ENCODE peak calls at places on chromosomes 1 and 21, in nine cellular contexts. P is breast epithelium; C is CD8-positive, alpha-beta memory T cell; G is fibroblast of lung; A is psoas muscle; L is GM12865; U is ovary; Z is fibroblast of villous mesenchyme; F is transverse colon. D is an unnamed sample.

GRCh38 chr1:230839166-230839565 is 29.2 kb downstream of the C1orf198 start:
- DNase-seq in P (no peak), F (no peak), Z (no peak), G (no peak), A (no peak), C (no peak), U (no peak), L (no peak), D (no peak)

GRCh38 chr1:222777977-222778376 is 36.9 kb upstream of the DISP1 start:
- DNase-seq in Z (peak), F (no peak), A (no peak), L (no peak), U (no peak), C (no peak), P (no peak), G (peak), D (no peak)

GRCh38 chr1:217948741-217949140 is 317.6 kb downstream of the SPATA17 start:
- DNase-seq in L (no peak), Z (peak), U (no peak), A (no peak), G (peak), C (no peak), F (no peak), P (no peak), D (no peak)

GRCh38 chr1:45493116-45493697 is 2.2 kb upstream of the TESK2 start:
- DNase-seq in C (peak), L (peak), G (peak), P (no peak), A (no peak), Z (peak), F (peak), U (no peak), D (peak)

GRCh38 chr1:57987507-57987906 is 559.0 kb downstream of the OMA1 start:
- DNase-seq in Z (no peak), C (no peak), F (no peak), U (no peak), P (no peak), G (no peak), A (no peak), L (no peak), D (peak)

GRCh38 chr1:98706173-98706848 is 44.8 kb downstream of the SNX7 start:
- DNase-seq in Z (no peak), U (no peak), A (no peak), F (no peak), P (no peak), G (no peak), C (no peak), L (no peak), D (no peak)

GRCh38 chr1:202029171-202029665 is 18.8 kb downstream of the ELF3 start:
- DNase-seq in U (no peak), Z (peak), F (no peak), A (no peak), G (peak), L (no peak), P (no peak), C (no peak), D (no peak)

GRCh38 chr1:16145988-16146887 is 9.6 kb downstream of the EPHA2 start:
- DNase-seq in L (peak), Z (peak), A (peak), F (peak), U (peak), P (peak), C (no peak), G (peak), D (peak)

GRCh38 chr21:46562472-46562871 is 42.4 kb downstream of the S100B start:
- DNase-seq in A (no peak), C (no peak), F (no peak), P (no peak), U (no peak), L (no peak), Z (no peak), G (no peak), D (no peak)

GRCh38 chr1:153881764-153882163 is 41.0 kb downstream of the GATAD2B start:
- DNase-seq in F (no peak), A (no peak), G (peak), L (no peak), Z (peak), P (no peak), U (peak), C (no peak), D (peak)

GRCh38 chr1:211135342-211135950 is 1.5 kb upstream of the KCNH1 start:
- DNase-seq in F (no peak), U (no peak), Z (peak), P (no peak), L (peak), A (no peak), C (no peak), G (peak), D (peak)

GRCh38 chr1:173914366-173914871 is 2.7 kb downstream of the SERPINC1 start:
- DNase-seq in L (peak), Z (peak), U (no peak), A (no peak), F (peak), C (no peak), P (no peak), G (peak), D (peak)

GRCh38 chr1:181587870-181588438 is 104.6 kb downstream of the CACNA1E start:
- DNase-seq in F (no peak), Z (no peak), P (no peak), L (peak), C (no peak), U (no peak), A (no peak), G (no peak), D (peak)

GRCh38 chr1:203039609-203040517 is 13.6 kb downstream of the PPFIA4 start:
- DNase-seq in Z (peak), L (no peak), C (no peak), F (no peak), U (no peak), P (no peak), A (no peak), G (no peak), D (peak)

GRCh38 chr1:203796223-203796747 is 862 bp downstream of the ZBED6 start:
- DNase-seq in P (no peak), L (peak), A (no peak), G (peak), Z (peak), U (no peak), C (peak), F (peak), D (peak)

GRCh38 chr1:205811660-205812059 is 1.3 kb downstream of the SLC41A1 start:
- DNase-seq in F (no peak), G (peak), Z (peak), U (peak), A (peak), C (no peak), L (no peak), P (no peak), D (no peak)

GRCh38 chr1:200874694-200875093 is 1.9 kb downstream of the GPR25 start:
- DNase-seq in P (no peak), C (no peak), Z (no peak), U (no peak), F (no peak), A (no peak), L (no peak), G (no peak), D (no peak)

GRCh38 chr1:150708595-150708994 is 11.6 kb upstream of the GOLPH3L start:
- DNase-seq in C (no peak), P (no peak), U (no peak), L (peak), Z (no peak), G (no peak), F (no peak), A (no peak), D (no peak)

GRCh38 chr1:226687476-226687875 is 51.6 kb downstream of the ITPKB start:
- DNase-seq in F (no peak), Z (no peak), C (peak), L (no peak), U (no peak), A (no peak), G (no peak), P (no peak), D (no peak)

GRCh38 chr1:26154750-26155149 is 4.1 kb upstream of the FAM110D start:
- DNase-seq in U (no peak), G (no peak), F (no peak), A (no peak), L (no peak), P (no peak), C (no peak), Z (no peak), D (peak)

GRCh38 chr1:83882906-83883305 is 116.0 kb downstream of the TTLL7 start:
- DNase-seq in C (no peak), U (no peak), F (peak), P (no peak), G (peak), A (no peak), Z (peak), L (peak), D (peak)

GRCh38 chr1:224113005-224113404 is 906 bp upstream of the FBXO28 start:
- DNase-seq in P (no peak), Z (no peak), A (no peak), C (no peak), U (no peak), L (no peak), G (no peak), F (no peak), D (no peak)

GRCh38 chr1:224113545-224113917 is 380 bp upstream of the FBXO28 start:
- DNase-seq in U (no peak), F (no peak), A (no peak), G (no peak), C (no peak), L (no peak), Z (no peak), P (no peak), D (no peak)

GRCh38 chr1:224114787-224115175 is 870 bp downstream of the FBXO28 start:
- DNase-seq in L (no peak), U (no peak), F (no peak), C (no peak), Z (peak), G (no peak), P (no peak), A (no peak), D (no peak)

GRCh38 chr1:224116131-224116530 is 2.2 kb downstream of the FBXO28 start:
- DNase-seq in U (no peak), G (peak), Z (peak), L (peak), A (no peak), P (no peak), F (no peak), C (peak), D (peak)

GRCh38 chr1:224113918-224114786 is at the start of gene FBXO28:
- DNase-seq in Z (peak), U (peak), A (peak), G (peak), C (peak), P (peak), L (peak), F (peak), D (peak)
- H3K4me3 ChIP-seq in Z (peak), U (peak), A (peak), G (peak), C (peak), P (peak), L (peak), F (peak), D (peak)

GRCh38 chr1:215114154-215114933 is 31.8 kb downstream of the KCNK2 start:
- DNase-seq in P (no peak), U (no peak), Z (peak), A (no peak), G (peak), L (no peak), F (no peak), C (no peak), D (no peak)
- H3K4me3 ChIP-seq in P (no peak), U (no peak), Z (no peak), A (no peak), G (no peak), L (no peak), F (no peak), C (no peak), D (no peak)

DNA sequence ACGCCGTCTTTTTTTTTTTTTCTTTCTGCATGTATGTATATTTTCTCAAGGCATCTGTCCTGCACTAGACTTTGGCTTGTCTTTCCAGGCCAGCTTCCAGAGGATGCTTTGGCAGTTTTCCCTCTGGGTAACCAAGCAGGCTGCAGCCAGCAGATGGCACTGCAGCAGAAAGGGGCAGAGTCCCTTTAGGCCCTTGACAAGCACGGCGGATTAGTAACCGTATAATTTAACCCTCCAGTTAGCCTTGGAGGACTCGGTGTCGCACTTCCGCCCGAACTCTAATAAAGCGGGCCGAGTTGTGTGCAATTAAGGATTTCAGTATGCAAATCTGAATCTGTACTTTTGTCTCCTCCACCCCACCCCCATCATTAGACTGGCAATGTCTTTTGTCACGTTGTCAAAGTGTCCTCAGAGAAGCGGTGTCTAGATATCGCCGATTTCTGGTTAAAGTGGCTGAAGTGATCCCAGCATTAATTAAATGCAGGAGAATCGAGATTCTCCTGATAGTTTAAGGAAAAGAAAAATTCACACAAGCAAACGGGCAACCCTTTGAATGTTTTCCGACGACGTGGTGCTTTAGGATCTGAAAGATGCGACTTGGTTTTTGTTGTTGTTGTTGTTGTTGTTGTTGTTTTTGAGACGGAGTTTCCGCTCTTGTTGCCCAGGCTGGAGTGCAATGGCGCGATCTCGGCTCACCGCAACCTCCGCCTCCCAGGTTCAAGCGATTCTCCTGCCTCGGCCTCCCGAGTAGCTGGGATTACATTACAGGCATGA is 1.1 kb upstream of the TMEM167B start:
- DNase-seq in F (peak), C (no peak), A (peak), L (no peak), G (peak), U (no peak), Z (peak), P (peak), D (peak)
- H3K4me3 ChIP-seq in F (peak), C (peak), A (peak), L (peak), G (peak), U (peak), Z (peak), P (peak), D (peak)

GRCh38 chr21:41509733-41510132 is 1.8 kb upstream of the TMPRSS2 start:
- DNase-seq in G (no peak), Z (no peak), F (no peak), L (no peak), C (no peak), P (no peak), A (no peak), U (no peak), D (no peak)

GRCh38 chr21:41506526-41507520 is 1.1 kb downstream of the TMPRSS2 start:
- DNase-seq in G (no peak), C (no peak), F (peak), L (no peak), P (peak), Z (no peak), A (no peak), U (no peak), D (peak)

GRCh38 chr21:41509206-41509496 is 1.2 kb upstream of the TMPRSS2 start:
- DNase-seq in L (no peak), P (no peak), Z (no peak), U (no peak), G (no peak), C (no peak), A (no peak), F (no peak), D (no peak)

GRCh38 chr21:41507521-41508414 is at the start of gene TMPRSS2:
- DNase-seq in F (peak), P (peak), C (no peak), L (no peak), A (no peak), G (no peak), U (no peak), Z (no peak), D (peak)

GRCh38 chr21:41508415-41509205 is 652 bp upstream of the TMPRSS2 start:
- DNase-seq in C (no peak), L (no peak), P (no peak), U (no peak), A (no peak), F (no peak), Z (no peak), G (no peak), D (peak)
- H3K4me3 ChIP-seq in C (no peak), L (no peak), P (no peak), U (no peak), A (no peak), F (peak), Z (no peak), G (no peak), D (peak)

DNA sequence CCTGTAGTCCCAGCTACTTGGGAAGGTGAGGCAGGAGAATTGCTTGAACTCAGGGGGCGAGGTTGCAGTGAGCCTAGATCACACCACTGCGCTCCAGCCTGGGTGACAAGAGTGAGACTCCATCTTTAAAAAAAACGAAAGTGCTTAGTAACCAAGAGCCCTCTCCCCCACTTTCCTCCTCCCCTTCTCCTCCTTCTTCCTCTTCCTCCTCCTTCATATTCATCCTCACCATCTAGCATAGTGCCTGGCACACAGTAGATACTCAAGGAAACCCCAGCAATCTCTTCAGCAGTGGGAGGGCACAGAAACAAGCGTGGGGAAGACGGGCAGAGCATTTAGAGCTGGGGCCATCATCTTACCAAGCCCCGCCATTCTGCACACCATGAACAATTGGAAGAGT is 119.4 kb upstream of the SLC45A1 start:
- DNase-seq in F (no peak), P (no peak), G (no peak), A (no peak), Z (no peak), U (no peak), L (no peak), C (no peak), D (no peak)
- H3K4me3 ChIP-seq in F (no peak), P (no peak), G (no peak), A (no peak), Z (no peak), U (no peak), L (no peak), C (no peak), D (no peak)

GRCh38 chr1:86119214-86119764 is 37.3 kb downstream of the COL24A1 start:
- DNase-seq in G (no peak), A (no peak), F (no peak), C (no peak), L (peak), P (no peak), Z (peak), U (no peak), D (no peak)
- H3K4me3 ChIP-seq in G (no peak), A (no peak), F (no peak), C (no peak), L (no peak), P (no peak), Z (no peak), U (no peak), D (no peak)

GRCh38 chr1:30356839-30357238 is 366.5 kb downstream of the MATN1 start:
- DNase-seq in Z (no peak), G (no peak), A (no peak), L (no peak), U (no peak), F (no peak), C (no peak), P (no peak), D (no peak)

GRCh38 chr1:30358510-30358909 is 364.9 kb downstream of the MATN1 start:
- DNase-seq in G (no peak), F (no peak), A (no peak), U (no peak), P (no peak), Z (no peak), C (no peak), L (no peak), D (no peak)

GRCh38 chr1:30359821-30360220 is 363.6 kb downstream of the MATN1 start:
- DNase-seq in U (no peak), G (no peak), C (no peak), A (no peak), P (no peak), Z (no peak), F (no peak), L (no peak), D (no peak)

GRCh38 chr1:30353637-30354036 is 369.7 kb downstream of the MATN1 start:
- DNase-seq in L (no peak), P (no peak), A (no peak), Z (no peak), U (no peak), F (no peak), G (peak), C (no peak), D (peak)

GRCh38 chr1:30354410-30354809 is 369.0 kb downstream of the MATN1 start:
- DNase-seq in G (no peak), C (no peak), P (no peak), F (no peak), A (no peak), L (no peak), Z (no peak), U (no peak), D (no peak)
- H3K4me3 ChIP-seq in G (no peak), C (no peak), P (no peak), F (no peak), A (no peak), L (no peak), Z (no peak), U (no peak), D (no peak)

GRCh38 chr1:155893389-155894142 is 17.6 kb downstream of the RIT1 start:
- DNase-seq in A (no peak), L (no peak), G (peak), P (no peak), Z (peak), F (no peak), U (no peak), C (peak), D (no peak)
- H3K4me3 ChIP-seq in A (no peak), L (no peak), G (no peak), P (no peak), Z (no peak), F (no peak), U (no peak), C (no peak), D (no peak)

GRCh38 chr1:207959141-207959825 is 48.4 kb upstream of the CD34 start:
- DNase-seq in F (peak), A (peak), Z (peak), L (no peak), U (peak), C (no peak), G (peak), P (peak), D (peak)

GRCh38 chr1:207959995-207960745 is 49.2 kb upstream of the CD34 start:
- DNase-seq in L (no peak), P (no peak), Z (no peak), C (no peak), G (no peak), U (no peak), F (no peak), A (no peak), D (peak)

GRCh38 chr1:207956976-207957375 is 46.1 kb upstream of the CD34 start:
- DNase-seq in F (no peak), Z (no peak), P (no peak), L (no peak), C (no peak), U (no peak), A (no peak), G (no peak), D (no peak)

GRCh38 chr1:207962716-207963428 is 51.9 kb upstream of the CD34 start:
- DNase-seq in U (peak), L (peak), G (peak), P (peak), F (peak), C (no peak), Z (peak), A (peak), D (no peak)

GRCh38 chr1:207958376-207959139 is 47.6 kb upstream of the CD34 start:
- DNase-seq in F (no peak), A (no peak), U (no peak), C (no peak), L (no peak), Z (no peak), P (no peak), G (no peak), D (peak)
- H3K4me3 ChIP-seq in F (peak), A (peak), U (peak), C (no peak), L (no peak), Z (peak), P (peak), G (peak), D (peak)

D was measured in H7.